ENCODE peak calls at places on chromosome 22, in ten cellular contexts. V, I, K, O, X, Z, F, M, G and S are unnamed samples.

GRCh38 chr22:37244114-37244921 is at the start of gene RAC2:
- DNase-seq in M (peak; percentile 73), I (peak; percentile 57), Z (peak; percentile 78), O (peak; percentile 71), V (peak; percentile 73), K (peak; percentile 82), G (peak; percentile 83), X (peak; percentile 53), F (no peak), S (no peak)

GRCh38 chr22:36936362-36937116 is 23.1 kb downstream of the CSF2RB start:
- DNase-seq in Z (no peak), F (no peak), K (peak; percentile 42), G (no peak), O (no peak), X (no peak), V (no peak), M (no peak), I (no peak), S (no peak)

GRCh38 chr22:28855355-28856094 is 27.8 kb upstream of the ZNRF3 start:
- DNase-seq in I (peak; percentile 78), G (no peak), M (no peak), X (peak; percentile 37), V (peak; percentile 72), Z (peak; percentile 42), K (peak; percentile 39), F (peak; percentile 34), O (peak; percentile 64), S (peak; percentile 20)

GRCh38 chr22:39349967-39350802 is at the start of gene SYNGR1:
- DNase-seq in K (no peak), F (no peak), M (no peak), O (peak; percentile 27), X (no peak), I (no peak), V (no peak), G (no peak), Z (peak; percentile 26), S (no peak)

GRCh38 chr22:47374901-47375575 is 612.6 kb downstream of the TBC1D22A start:
- DNase-seq in M (no peak), O (no peak), Z (no peak), X (no peak), F (no peak), G (no peak), I (no peak), V (no peak), K (no peak), S (no peak)

GRCh38 chr22:49958462-49958921 is 2.1 kb upstream of the PIM3 start:
- DNase-seq in V (no peak), G (no peak), M (no peak), F (no peak), X (no peak), Z (peak; percentile 26), O (no peak), I (no peak), K (no peak), S (no peak)

GRCh38 chr22:36433318-36434231 is 45.8 kb upstream of the MYH9 start:
- DNase-seq in G (no peak), F (no peak), Z (peak; percentile 88), I (no peak), M (no peak), O (no peak), K (no peak), V (no peak), X (no peak), S (no peak)

GRCh38 chr22:41052661-41053490 is 39.5 kb upstream of the EP300 start:
- DNase-seq in M (no peak), O (no peak), K (no peak), G (no peak), Z (no peak), X (no peak), I (peak; percentile 84), F (peak; percentile 41), V (peak; percentile 50), S (peak; percentile 28)

GRCh38 chr22:49197500-49197899 is 630.2 kb downstream of the BRD1 start:
- DNase-seq in F (no peak), I (no peak), Z (no peak), K (no peak), V (no peak), O (no peak), X (no peak), G (no peak), M (no peak), S (no peak)

GRCh38 chr22:22248878-22249277 is 4.3 kb downstream of the VPREB1 start:
- DNase-seq in G (no peak), M (no peak), O (no peak), Z (no peak), K (no peak), V (no peak), X (no peak), I (no peak), F (no peak), S (no peak)

GRCh38 chr22:47202819-47203553 is 440.5 kb downstream of the TBC1D22A start:
- DNase-seq in M (no peak), O (no peak), I (no peak), Z (no peak), F (no peak), V (no peak), K (no peak), X (peak; percentile 2), G (no peak), S (no peak)

GRCh38 chr22:38315801-38316339 is 1.4 kb downstream of the CSNK1E start:
- DNase-seq in M (no peak), V (no peak), Z (no peak), I (no peak), K (no peak), X (no peak), O (peak; percentile 21), G (no peak), F (no peak), S (no peak)

GRCh38 chr22:36156119-36156514 is 4.4 kb downstream of the APOL3 start:
- DNase-seq in G (no peak), F (no peak), Z (no peak), I (no peak), V (no peak), K (no peak), X (no peak), O (no peak), M (no peak), S (no peak)

GRCh38 chr22:43880743-43881055 is 11.1 kb downstream of the PNPLA5 start:
- DNase-seq in X (no peak), Z (no peak), I (no peak), K (no peak), G (no peak), O (no peak), M (no peak), V (no peak), F (no peak), S (no peak)

DNA sequence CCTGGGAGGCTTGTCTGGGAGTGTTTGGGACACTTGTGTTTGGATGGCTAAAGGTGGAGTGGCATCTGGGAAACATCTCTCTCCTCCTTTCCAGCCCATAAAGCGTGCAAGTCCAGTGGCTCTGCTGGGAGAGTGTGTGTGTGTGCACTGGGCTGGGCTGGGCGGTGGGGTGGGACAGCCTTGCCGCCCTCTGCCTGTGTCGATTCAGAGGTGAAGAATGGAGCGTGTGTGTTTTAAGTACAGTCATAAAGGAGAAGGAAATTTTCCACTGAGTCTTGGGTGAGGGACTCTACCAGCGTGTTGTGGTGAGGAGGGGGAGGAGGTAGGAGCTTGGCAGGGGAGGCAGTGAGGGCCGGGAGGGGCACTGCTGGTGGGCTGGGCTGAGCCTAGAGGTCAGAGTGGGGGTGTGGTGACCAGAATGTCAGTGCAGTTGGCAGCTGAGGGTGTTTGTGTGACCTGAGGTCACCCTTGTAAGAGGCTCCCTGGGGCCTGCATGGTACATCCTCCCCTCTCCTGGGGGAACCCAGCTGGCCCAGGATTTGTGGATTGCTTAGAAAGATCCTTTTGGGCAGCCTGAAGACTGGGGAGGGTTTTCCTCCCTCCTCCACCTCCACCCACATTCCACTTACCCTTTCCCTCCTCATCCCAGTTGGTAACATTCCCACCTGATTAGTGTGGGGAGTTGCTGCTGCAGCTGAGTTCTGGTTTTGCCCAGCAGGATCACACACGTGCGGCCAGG is 1.7 kb downstream of the TIMP3 start:
- DNase-seq in O (no peak), G (no peak), M (peak; percentile 54), I (peak; percentile 70), V (no peak), K (no peak), Z (no peak), X (no peak), F (no peak), S (no peak)
- H3K4me3 ChIP-seq in O (no peak overlapping the region), G (no peak overlapping the region), M (peak overlapping the region; percentile 97), I (peak overlapping the region; percentile 75), V (no peak overlapping the region), K (peak overlapping the region; percentile 64), Z (peak overlapping the region; percentile 75), X (peak overlapping the region; percentile 96), F (peak overlapping the region; percentile 80), S (peak overlapping the region; percentile 92)

GRCh38 chr22:19520007-19520406 is 4.2 kb downstream of the CLDN5 start:
- DNase-seq in Z (no peak), I (no peak), X (no peak), M (no peak), V (no peak), F (no peak), O (no peak), G (no peak), K (no peak), S (no peak)
- H3K4me3 ChIP-seq in Z (no peak overlapping the region), I (no peak overlapping the region), X (peak overlapping the region; percentile 5), M (no peak overlapping the region), V (no peak overlapping the region), F (no peak overlapping the region), O (no peak overlapping the region), G (no peak overlapping the region), K (no peak overlapping the region), S (no peak overlapping the region)

GRCh38 chr22:45210577-45211431 is 29.9 kb downstream of the KIAA0930 start:
- DNase-seq in V (no peak), K (no peak), G (no peak), F (no peak), O (no peak), X (no peak), Z (no peak), I (no peak), M (peak; percentile 18), S (peak; percentile 82)
- H3K4me3 ChIP-seq in V (no peak overlapping the region), K (no peak overlapping the region), G (no peak overlapping the region), F (no peak overlapping the region), O (no peak overlapping the region), X (peak overlapping the region; percentile 65), Z (no peak overlapping the region), I (no peak overlapping the region), M (no peak overlapping the region), S (peak overlapping the region; percentile 49)

DNA sequence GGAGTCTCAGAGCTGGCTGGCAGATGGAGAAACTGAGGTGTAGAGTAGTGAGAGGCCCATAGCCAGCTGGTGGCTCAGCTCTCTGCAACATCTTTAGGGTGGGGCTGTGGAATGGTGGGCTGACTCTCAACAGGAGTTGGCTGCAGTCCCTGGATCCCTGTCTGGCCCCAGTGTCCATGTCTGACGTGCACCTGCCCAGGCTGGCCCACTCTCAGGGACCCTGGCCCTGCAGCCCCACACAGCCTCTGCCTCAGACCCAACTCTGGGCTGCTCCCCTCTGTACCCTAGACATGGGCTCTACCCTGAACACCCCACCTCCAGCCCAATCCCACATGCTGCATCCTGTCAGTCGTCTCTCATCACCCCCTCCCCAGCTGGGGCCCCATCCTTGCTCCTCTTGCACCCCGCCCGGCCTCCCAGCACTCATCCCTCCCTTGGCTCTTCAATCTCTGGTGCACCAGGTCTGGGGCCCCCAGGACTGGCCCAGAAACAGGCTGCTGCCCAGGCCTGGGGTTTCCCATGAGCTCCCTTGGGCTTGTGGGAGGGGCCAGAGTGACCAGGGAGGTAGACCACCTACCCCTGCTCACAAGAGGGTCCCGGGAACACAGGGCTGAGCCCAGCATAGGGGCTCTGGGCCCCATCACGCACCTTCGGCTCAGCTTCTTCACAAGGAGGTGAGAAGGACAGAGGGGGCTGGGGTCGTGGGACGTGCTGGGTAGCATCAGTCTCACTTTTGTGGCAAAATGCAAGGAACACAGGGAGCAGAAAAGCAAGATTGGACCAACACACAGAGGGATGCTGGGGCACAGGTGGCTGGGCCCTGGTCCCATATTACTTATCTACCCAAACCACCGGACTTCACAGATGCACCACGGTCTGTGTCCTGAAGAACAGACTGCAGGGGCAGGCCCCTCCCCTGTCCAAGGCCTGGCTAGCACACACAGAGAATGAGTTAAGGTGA is 31.5 kb downstream of the ARVCF start:
- DNase-seq in I (no peak), K (no peak), Z (no peak), X (no peak), V (no peak), F (no peak), G (no peak), M (no peak), O (no peak), S (no peak)
- H3K4me3 ChIP-seq in I (no peak overlapping the region), K (no peak overlapping the region), Z (no peak overlapping the region), X (peak overlapping the region; percentile 88), V (no peak overlapping the region), F (no peak overlapping the region), G (no peak overlapping the region), M (peak overlapping the region; percentile 96), O (no peak overlapping the region), S (no peak overlapping the region)